ENCODE peak calls at places on chromosomes 7 and 10, in nine cellular contexts. N is RWPE2; X is amniotic epithelial cell; M is activated T-cell treated with anti-CD3 and anti-CD28 coated beads, Interleukin-2, amount 50 U/mL, for 4 hours; H is HT-29; B is stimulated activated CD4-positive, alpha-beta T cell treated with anti-CD3 and anti-CD28 coated beads, Interleukin-15, amount 100 ng/mL, for 1 hour; W is HFF-Myc; E is T-helper 1 cell; R is psoas muscle. C is an unnamed sample.

GRCh38 chr7:73606801-73607691 is 17.3 kb downstream of the MLXIPL start:
- DNase-seq in N (no peak), W (no peak), E (peak), M (peak), X (no peak), H (peak), B (peak), R (peak), C (peak)

GRCh38 chr10:73771722-73772279 is 10.0 kb upstream of the CHCHD1 start:
- DNase-seq in R (peak), H (peak), E (peak), W (no peak), X (peak), M (peak), B (no peak), N (no peak), C (peak)

GRCh38 chr10:30002438-30003266 is 56.7 kb downstream of the JCAD start:
- DNase-seq in E (peak), X (peak), N (peak), R (peak), M (peak), W (peak), H (peak), B (peak), C (peak)

GRCh38 chr7:107232568-107233090 is 63.8 kb downstream of the HBP1 start:
- DNase-seq in E (no peak), H (no peak), X (peak), N (no peak), B (no peak), M (no peak), W (no peak), R (no peak), C (no peak)

GRCh38 chr10:132180736-132181135 is 6.0 kb upstream of the DPYSL4 start:
- DNase-seq in R (no peak), B (no peak), M (no peak), E (no peak), H (no peak), N (no peak), W (no peak), X (no peak), C (no peak)

GRCh38 chr10:119849031-119849789 is 23.4 kb downstream of the MCMBP start:
- DNase-seq in N (no peak), X (peak), E (no peak), H (no peak), M (no peak), B (no peak), R (no peak), W (no peak), C (no peak)

GRCh38 chr10:46251857-46252847 is 34.6 kb upstream of the ANTXRL start:
- DNase-seq in W (no peak), M (no peak), H (no peak), B (no peak), X (peak), E (no peak), R (no peak), N (no peak), C (no peak)

GRCh38 chr10:24944512-24945255 is 7.7 kb downstream of the PRTFDC1 start:
- DNase-seq in N (no peak), B (no peak), W (peak), H (peak), X (peak), E (no peak), M (no peak), R (no peak), C (no peak)

GRCh38 chr7:132769280-132769679 is 193.0 kb upstream of the PLXNA4 start:
- DNase-seq in N (no peak), X (no peak), B (no peak), H (no peak), W (no peak), R (no peak), M (no peak), E (no peak), C (no peak)

GRCh38 chr7:24531255-24531654 is 42.0 kb upstream of the PALS2 start:
- DNase-seq in H (no peak), B (no peak), M (no peak), R (no peak), X (no peak), N (no peak), W (no peak), E (no peak), C (no peak)

GRCh38 chr10:24349379-24350110 is 140.6 kb downstream of the KIAA1217 start:
- DNase-seq in B (no peak), W (peak), N (no peak), M (no peak), R (no peak), H (no peak), E (no peak), X (peak), C (no peak)

GRCh38 chr7:41608447-41608846 is 94.4 kb downstream of the INHBA start:
- DNase-seq in M (no peak), X (no peak), B (no peak), N (no peak), W (no peak), H (no peak), E (no peak), R (no peak), C (no peak)

GRCh38 chr10:111344804-111345203 is 268.0 kb downstream of the ADRA2A start:
- DNase-seq in E (no peak), R (no peak), N (no peak), X (no peak), M (no peak), H (peak), W (no peak), B (no peak), C (no peak)

GRCh38 chr7:65338346-65338745 is 35.3 kb upstream of the ZNF92 start:
- DNase-seq in M (no peak), W (no peak), N (no peak), B (no peak), E (no peak), H (no peak), R (no peak), X (no peak), C (no peak)

GRCh38 chr10:113030453-113030852 is 80.4 kb downstream of the TCF7L2 start:
- DNase-seq in W (no peak), N (no peak), E (no peak), X (peak), M (no peak), B (no peak), R (no peak), H (no peak), C (no peak)

GRCh38 chr10:66931340-66931948 is 5.6 kb downstream of the LRRTM3 start:
- DNase-seq in W (peak), E (no peak), N (no peak), R (no peak), X (peak), H (peak), B (no peak), M (no peak), C (no peak)

GRCh38 chr10:73506074-73506473 is 10.2 kb upstream of the PPP3CB start:
- DNase-seq in R (no peak), X (no peak), W (no peak), M (no peak), N (no peak), H (no peak), E (no peak), B (no peak), C (no peak)

GRCh38 chr10:101778781-101779543 is 3.0 kb upstream of the FGF8 start:
- DNase-seq in M (no peak), X (peak), W (no peak), B (no peak), N (no peak), R (no peak), H (peak), E (no peak), C (peak)

GRCh38 chr7:7799138-7799537 is 80.7 kb upstream of the RPA3 start:
- DNase-seq in N (no peak), B (no peak), H (peak), E (no peak), X (peak), W (no peak), M (no peak), R (no peak), C (no peak)

GRCh38 chr7:18221377-18222290 is 194.0 kb upstream of the PRPS1L1 start:
- DNase-seq in E (no peak), R (no peak), N (no peak), W (no peak), M (no peak), H (no peak), B (no peak), X (no peak), C (no peak)

GRCh38 chr10:80357000-80357803 is 621 bp downstream of the DYDC2 start:
- DNase-seq in M (no peak), N (no peak), E (no peak), W (no peak), B (no peak), H (no peak), R (no peak), X (no peak), C (no peak)

GRCh38 chr10:130770018-130770630 is 541.4 kb downstream of the TCERG1L start:
- DNase-seq in H (no peak), E (no peak), M (no peak), R (peak), W (no peak), N (peak), B (no peak), X (no peak), C (no peak)

GRCh38 chr7:17369686-17370426 is 71.4 kb downstream of the AHR start:
- DNase-seq in B (no peak), H (peak), N (no peak), X (peak), R (no peak), W (peak), E (no peak), M (no peak), C (no peak)

GRCh38 chr10:114044251-114045070 is 795 bp downstream of the ADRB1 start:
- DNase-seq in W (no peak), M (no peak), X (no peak), N (peak), B (no peak), H (no peak), R (peak), E (no peak), C (no peak)

GRCh38 chr7:5429253-5429856 is 5.7 kb upstream of the TNRC18 start:
- DNase-seq in E (no peak), R (peak), M (no peak), H (peak), W (no peak), N (peak), B (no peak), X (peak), C (no peak)

GRCh38 chr10:31758495-31758894 is 170.1 kb downstream of the ARHGAP12 start:
- DNase-seq in R (no peak), M (no peak), E (no peak), B (no peak), X (peak), N (no peak), H (no peak), W (no peak), C (no peak)